ENCODE peak calls at places on chromosomes 11 and 22, in four cellular contexts. W is cardiac fibroblast, U is HS-27A, R is substantia nigra. C is an unnamed sample.

GRCh38 chr11:8033312-8033715 is 46.2 kb downstream of the EIF3F start:
- DNase-seq in W (peak; percentile 91), U (peak; percentile 54), R (peak; percentile 53), C (no peak)

GRCh38 chr11:2933376-2934056 is 4.3 kb upstream of the PHLDA2 start:
- DNase-seq in W (peak; percentile 85), U (no peak), R (no peak), C (peak; percentile 75)

GRCh38 chr11:74466916-74467885 is at the start of gene KCNE3:
- DNase-seq in W (peak; percentile 48), U (no peak), R (no peak), C (no peak)

GRCh38 chr11:71080239-71081097 is 171.9 kb downstream of the SHANK2 start:
- DNase-seq in W (peak; percentile 77), U (peak; percentile 64), R (peak; percentile 65), C (peak; percentile 33)

GRCh38 chr11:40247023-40247422 is 1212.4 kb downstream of the LRRC4C start:
- DNase-seq in W (no peak), U (no peak), R (no peak), C (no peak)

GRCh38 chr11:3939211-3939610 is 83.7 kb downstream of the STIM1 start:
- DNase-seq in W (peak; percentile 80), U (peak; percentile 51), R (no peak), C (peak; percentile 35)

GRCh38 chr22:22552630-22553029 is 6.4 kb downstream of the PRAME start:
- DNase-seq in W (peak; percentile 12), U (no peak), R (no peak), C (no peak)

GRCh38 chr11:3133456-3134217 is 31.5 kb downstream of the OSBPL5 start:
- DNase-seq in W (no peak), U (no peak), R (no peak), C (no peak)

GRCh38 chr11:69371731-69372588 is 78.0 kb downstream of the MYEOV start:
- DNase-seq in W (no peak), U (no peak), R (no peak), C (no peak)

GRCh38 chr11:92302766-92303165 is 78.1 kb downstream of the FAT3 start:
- DNase-seq in W (no peak), U (no peak), R (no peak), C (no peak)

GRCh38 chr11:73969991-73970800 is 12.4 kb downstream of the UCP2 start:
- DNase-seq in W (no peak), U (no peak), R (no peak), C (no peak)

GRCh38 chr11:47852053-47852452 is 3.9 kb upstream of the NUP160 start:
- DNase-seq in W (no peak), U (no peak), R (no peak), C (no peak)

GRCh38 chr11:100815787-100816330 is 128.8 kb downstream of the ARHGAP42 start:
- DNase-seq in W (no peak), U (no peak), R (no peak), C (no peak)

GRCh38 chr11:86931965-86932332 is 23.2 kb downstream of the FZD4 start:
- DNase-seq in W (no peak), U (no peak), R (no peak), C (no peak)

GRCh38 chr22:18152519-18152918 is 2.5 kb downstream of the USP18 start:
- DNase-seq in W (no peak), U (no peak), R (no peak), C (no peak)

GRCh38 chr11:117684731-117685130 is 112.3 kb downstream of the DSCAML1 start:
- DNase-seq in W (no peak), U (no peak), R (no peak), C (no peak)

GRCh38 chr11:110505514-110506284 is 76.0 kb downstream of the FDX1 start:
- DNase-seq in W (no peak), U (no peak), R (no peak), C (no peak)

GRCh38 chr11:111586305-111586915 is 15.8 kb upstream of the SIK2 start:
- DNase-seq in W (peak; percentile 68), U (no peak), R (no peak), C (no peak)

GRCh38 chr11:75174781-75175370 is 24.0 kb downstream of the SLCO2B1 start:
- DNase-seq in W (no peak), U (no peak), R (no peak), C (peak; percentile 58)

GRCh38 chr22:20748820-20749428 is 25.0 kb upstream of the SERPIND1 start:
- DNase-seq in W (no peak), U (no peak), R (no peak), C (no peak)

GRCh38 chr11:15621565-15621964 is 506.8 kb downstream of the INSC start:
- DNase-seq in W (no peak), U (no peak), R (no peak), C (no peak)

GRCh38 chr11:10540546-10540914 is 457 bp downstream of the RNF141 start:
- DNase-seq in W (peak; percentile 38), U (no peak), R (no peak), C (no peak)

GRCh38 chr11:47499614-47500013 is 50.7 kb upstream of the RAPSN start:
- DNase-seq in W (no peak), U (no peak), R (no peak), C (no peak)

GRCh38 chr22:26609287-26609686 is 8.5 kb downstream of the CRYBB1 start:
- DNase-seq in W (no peak), U (no peak), R (no peak), C (no peak)

GRCh38 chr22:50199251-50199721 is 1.5 kb upstream of the SELENOO start:
- DNase-seq in W (no peak), U (no peak), R (no peak), C (no peak)

GRCh38 chr22:45572444-45572843 is 69.8 kb downstream of the FBLN1 start:
- DNase-seq in W (no peak), U (no peak), R (no peak), C (no peak)

GRCh38 chr11:35464308-35464707 is 45.0 kb upstream of the SLC1A2 start:
- DNase-seq in W (no peak), U (no peak), R (no peak), C (no peak)

GRCh38 chr11:86548278-86548917 is 124.0 kb downstream of the ME3 start:
- DNase-seq in W (peak; percentile 84), U (no peak), R (no peak), C (no peak)

GRCh38 chr11:76209956-76210885 is 3.9 kb upstream of the WNT11 start:
- DNase-seq in W (peak; percentile 84), U (no peak), R (no peak), C (no peak)

GRCh38 chr11:76314741-76315090 is 66.2 kb downstream of the THAP12 start:
- DNase-seq in W (no peak), U (no peak), R (no peak), C (peak; percentile 45)

GRCh38 chr11:55345306-55345705 is 2.3 kb downstream of the OR4A16 start:
- DNase-seq in W (no peak), U (no peak), R (no peak), C (no peak)

GRCh38 chr11:76184551-76184993 is 21.7 kb downstream of the WNT11 start:
- DNase-seq in W (peak; percentile 79), U (no peak), R (no peak), C (no peak)

GRCh38 chr11:78654071-78654470 is 79.4 kb upstream of the NARS2 start:
- DNase-seq in W (no peak), U (no peak), R (no peak), C (no peak)

GRCh38 chr11:94028436-94028835 is 7.3 kb downstream of the HEPHL1 start:
- DNase-seq in W (peak; percentile 8), U (no peak), R (no peak), C (peak; percentile 80)

GRCh38 chr11:61690706-61691377 is 10.7 kb downstream of the DAGLA start:
- DNase-seq in W (no peak), U (no peak), R (no peak), C (no peak)

GRCh38 chr11:47186076-47186936 is at the start of gene PACSIN3:
- DNase-seq in W (peak; percentile 45), U (no peak), R (peak; percentile 26), C (no peak)

GRCh38 chr11:92152245-92152644 is 72.4 kb upstream of the FAT3 start:
- DNase-seq in W (no peak), U (no peak), R (no peak), C (no peak)